ENCODE peak calls at places on chromosomes 4 and X, in four cellular contexts. K is ovary, M is thyroid gland, G is dorsolateral prefrontal cortex. J is an unnamed sample.

GRCh38 chr4:165802452-165802851 is 70.6 kb upstream of the TLL1 start:
- DNase-seq in M (no peak), G (no peak), K (no peak), J (no peak)

GRCh38 chr4:59612235-59612634 is 1587.9 kb upstream of the ADGRL3 start:
- DNase-seq in K (no peak), G (no peak), M (no peak), J (no peak)

GRCh38 chr4:8015512-8015911 is 75.9 kb upstream of the AFAP1 start:
- DNase-seq in M (peak; percentile 23), G (no peak), K (no peak), J (no peak)

GRCh38 chr4:93312299-93312698 is 516.3 kb upstream of the ATOH1 start:
- DNase-seq in K (no peak), G (no peak), M (no peak), J (no peak)

GRCh38 chr4:31714238-31714637 is 994.1 kb downstream of the PCDH7 start:
- DNase-seq in K (no peak), G (no peak), M (no peak), J (no peak)

GRCh38 chr4:153573881-153574807 is 108.0 kb downstream of the TMEM131L start:
- DNase-seq in M (peak; percentile 58), K (peak; percentile 66), G (peak; percentile 73), J (no peak)

GRCh38 chrX:16278927-16279326 is 111.6 kb downstream of the MAGEB17 start:
- DNase-seq in M (peak; percentile 41), G (no peak), K (no peak), J (no peak)

GRCh38 chrX:10121787-10122186 is 35.0 kb upstream of the CLCN4 start:
- DNase-seq in G (no peak), M (no peak), K (no peak), J (no peak)

GRCh38 chr4:186131935-186132334 is 27.4 kb downstream of the FAM149A start:
- DNase-seq in K (no peak), G (no peak), M (no peak), J (no peak)

GRCh38 chr4:100420571-100420970 is 97.3 kb downstream of the EMCN start:
- DNase-seq in G (no peak), K (no peak), M (no peak), J (no peak)

GRCh38 chr4:7642764-7643495 is 208.2 kb upstream of the PSAPL1 start:
- DNase-seq in K (no peak), M (peak; percentile 38), G (no peak), J (no peak)

GRCh38 chr4:168524006-168524405 is 27.2 kb downstream of the PALLD start:
- DNase-seq in M (no peak), K (no peak), G (no peak), J (no peak)

GRCh38 chr4:7395635-7396034 is 39.1 kb downstream of the PSAPL1 start:
- DNase-seq in M (no peak), G (no peak), K (no peak), J (no peak)

GRCh38 chr4:54423066-54423465 is 194.0 kb downstream of the PDGFRA start:
- DNase-seq in G (no peak), M (no peak), K (no peak), J (no peak)

GRCh38 chrX:68571292-68572256 is 72.7 kb downstream of the YIPF6 start:
- DNase-seq in G (no peak), K (no peak), M (no peak), J (no peak)

GRCh38 chr4:15751155-15751554 is 27.0 kb upstream of the CD38 start:
- DNase-seq in K (no peak), G (no peak), M (no peak), J (no peak)

GRCh38 chr4:138030375-138030774 is 211.8 kb downstream of the SLC7A11 start:
- DNase-seq in M (no peak), K (no peak), G (no peak), J (no peak)

GRCh38 chrX:125108926-125109325 is 210.7 kb upstream of the TEX13C start:
- DNase-seq in M (no peak), G (no peak), K (no peak), J (no peak)

GRCh38 chr4:81274460-81274859 is 59.4 kb upstream of the PRKG2 start:
- DNase-seq in K (no peak), G (no peak), M (no peak), J (no peak)

GRCh38 chr4:139018971-139019758 is 3.6 kb downstream of the NOCT start:
- DNase-seq in M (no peak), K (no peak), G (no peak), J (no peak)

GRCh38 chr4:2469192-2469984 is 482 bp downstream of the RNF4 start:
- DNase-seq in M (peak; percentile 44), G (peak; percentile 26), K (peak; percentile 59), J (no peak)

GRCh38 chr4:174402470-174403176 is 118.9 kb downstream of the CEP44 start:
- DNase-seq in K (no peak), G (no peak), M (no peak), J (no peak)

GRCh38 chr4:176668324-176668723 is 124.4 kb downstream of the VEGFC start:
- DNase-seq in G (no peak), K (no peak), M (no peak), J (no peak)

GRCh38 chr4:183241771-183242170 is 78.3 kb downstream of the CLDN22 start:
- DNase-seq in G (no peak), M (no peak), K (no peak), J (no peak)

GRCh38 chr4:41144812-41145211 is 69.5 kb downstream of the APBB2 start:
- DNase-seq in G (no peak), M (no peak), K (no peak), J (no peak)

GRCh38 chrX:47217121-47217851 is 1.2 kb upstream of the CDK16 start:
- DNase-seq in G (no peak), K (peak; percentile 56), M (no peak), J (no peak)

DNA sequence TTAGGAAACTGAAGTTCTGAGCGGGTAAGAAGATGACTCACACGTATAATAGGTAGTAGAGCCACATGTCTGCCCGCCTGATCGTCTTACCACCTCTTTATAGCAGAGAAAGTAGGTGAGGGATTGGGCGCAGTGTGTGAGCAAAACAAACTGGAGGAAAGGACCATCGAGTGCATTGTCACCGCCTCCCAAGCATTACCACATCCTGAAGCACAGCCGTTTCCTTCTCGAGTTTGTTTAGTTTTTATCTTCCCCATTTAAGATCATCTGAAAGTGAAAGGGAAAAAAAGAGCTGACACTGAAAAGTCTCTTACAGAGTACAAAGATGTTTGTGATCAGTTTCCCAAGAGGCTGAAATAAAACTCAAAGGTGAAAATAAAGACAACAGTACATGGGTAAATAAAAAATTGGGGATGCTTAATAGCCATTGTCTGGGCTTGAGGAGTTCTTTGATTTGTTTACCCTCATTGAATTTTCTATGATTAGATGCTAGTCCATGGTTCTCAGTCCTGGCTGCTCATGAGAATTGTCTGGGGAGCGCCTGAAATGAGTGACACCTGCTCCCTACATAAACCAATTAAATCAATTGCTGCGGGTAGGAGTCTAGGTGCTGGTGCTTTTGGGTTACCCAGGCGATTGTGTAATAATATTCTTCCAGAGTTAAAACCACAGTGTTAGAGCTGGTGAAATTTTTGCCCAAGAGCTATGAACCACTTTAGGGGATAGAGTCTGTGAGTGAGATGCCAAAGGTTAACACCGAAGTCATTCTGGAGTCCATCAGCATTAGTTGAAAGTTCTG is 15.0 kb downstream of the PDK3 start:
- DNase-seq in K (no peak), G (no peak), M (no peak), J (no peak)
- H3K27ac ChIP-seq in K (no peak overlapping the region), G (no peak overlapping the region), M (no peak overlapping the region), J (peak overlapping the region; percentile 57)

GRCh38 chr4:182142146-182143085 is 100.8 kb upstream of the TENM3 start:
- DNase-seq in K (peak; percentile 30), M (peak; percentile 66), G (peak; percentile 3), J (no peak)
- H3K4me3 ChIP-seq in K (peak overlapping the region; percentile 65), M (peak overlapping the region; percentile 5), G (peak overlapping the region; percentile 55), J (peak overlapping the region; percentile 79)

DNA sequence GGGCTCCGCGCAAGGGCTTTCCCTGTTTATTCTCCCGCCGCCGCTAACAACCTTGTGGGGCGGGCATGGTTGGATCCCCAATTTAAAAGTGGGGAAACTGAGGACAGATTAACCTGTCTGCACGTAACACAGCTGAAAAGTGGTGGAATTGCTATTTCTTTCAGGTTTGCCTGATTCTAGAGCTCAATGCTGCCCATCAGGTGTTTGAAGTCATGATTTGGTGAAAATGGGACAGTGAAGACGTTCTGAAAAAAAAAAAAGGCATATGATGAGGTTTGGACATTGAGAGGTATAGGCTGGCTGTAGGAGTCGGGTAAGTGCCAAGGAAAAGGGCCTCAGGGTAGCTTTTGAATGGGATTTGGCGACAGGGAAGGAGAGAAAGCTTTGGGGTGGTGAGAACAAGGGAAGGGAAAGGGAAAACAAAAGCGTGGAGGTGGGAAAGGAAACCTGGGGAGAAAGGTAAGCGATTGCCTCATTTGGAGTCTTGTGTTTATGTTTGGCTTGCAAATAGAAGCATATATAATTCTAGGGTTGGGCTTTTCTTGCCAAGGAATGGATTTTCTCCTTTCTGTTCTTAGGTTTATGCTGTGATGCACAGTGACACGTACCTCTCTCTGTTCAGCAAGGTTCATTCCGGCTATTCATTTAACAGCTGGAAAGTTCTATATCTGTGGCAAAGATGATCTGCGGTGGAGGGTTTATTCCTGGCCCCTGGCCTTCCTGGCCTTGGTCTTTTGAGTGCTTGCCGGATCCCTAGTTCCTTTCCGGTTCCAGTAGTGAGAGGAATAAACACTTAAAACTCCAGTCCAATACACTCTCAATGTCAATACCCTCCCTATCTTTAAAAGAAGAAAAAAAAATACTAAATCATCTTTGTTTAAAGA is 2.4 kb upstream of the STIM2 start:
- DNase-seq in G (no peak), K (no peak), M (no peak), J (no peak)
- H3K27ac ChIP-seq in G (peak overlapping the region; percentile 90), K (peak overlapping the region; percentile 86), M (peak overlapping the region; percentile 67), J (peak overlapping the region; percentile 68)

GRCh38 chrX:131709553-131709952 is 165.7 kb downstream of the OR13H1 start:
- DNase-seq in K (no peak), G (no peak), M (no peak), J (no peak)

DNA sequence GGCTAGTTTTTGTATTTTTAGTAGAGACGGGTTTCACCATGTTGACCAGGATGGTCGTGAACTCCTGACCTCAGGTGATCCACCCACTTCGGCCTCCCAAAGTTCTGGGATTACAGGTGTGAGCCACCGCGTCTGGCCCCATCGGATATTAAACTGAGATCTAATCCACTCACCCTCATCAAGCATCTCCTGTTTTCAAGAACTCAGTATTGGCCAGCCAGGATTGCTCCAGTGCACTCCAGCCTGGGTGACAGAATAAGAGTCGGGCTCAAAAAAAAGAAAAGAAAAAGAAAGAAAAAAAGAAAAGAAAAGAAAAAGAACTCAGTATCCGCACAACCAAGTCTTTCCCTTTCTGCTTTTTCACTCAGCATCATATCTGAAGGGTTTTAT is 167.6 kb downstream of the OR13H1 start:
- DNase-seq in K (no peak), M (no peak), G (no peak), J (no peak)
- H3K4me3 ChIP-seq in K (peak overlapping the region; percentile 12), M (no peak overlapping the region), G (peak overlapping the region; percentile 36), J (no peak overlapping the region)

GRCh38 chrX:32276153-32276552 is 935.2 kb downstream of the DMD start:
- DNase-seq in M (no peak), G (no peak), K (no peak), J (no peak)

DNA sequence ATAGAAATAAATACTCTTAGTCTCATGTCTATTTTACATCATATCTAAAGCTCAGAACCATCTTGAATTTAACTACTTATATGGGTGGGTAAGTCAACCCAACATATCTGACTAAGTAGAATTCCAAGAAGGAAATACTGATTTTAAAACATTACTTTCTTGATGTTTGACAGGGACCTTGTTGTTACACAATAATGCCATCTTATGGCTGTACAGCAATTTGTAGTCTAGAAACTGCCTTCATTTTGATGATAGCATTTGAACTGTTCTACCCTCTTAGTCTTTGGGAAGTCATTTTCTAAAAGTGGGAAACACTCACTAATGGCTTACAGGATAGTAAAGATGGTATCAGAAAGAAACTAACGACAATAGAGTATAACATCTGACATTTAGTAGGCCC is 929.5 kb downstream of the DMD start:
- DNase-seq in G (no peak), M (no peak), K (no peak), J (no peak)
- H3K27ac ChIP-seq in G (no peak overlapping the region), M (no peak overlapping the region), K (no peak overlapping the region), J (no peak overlapping the region)

J was measured in thoracic aorta.